ENCODE peak calls at places on chromosome 10, in five cellular contexts. R is A549, M is HepG2, Q is K562, D is GM12878. I is an unnamed sample.

GRCh38 chr10:62171791-62172190 is 96.9 kb downstream of the RTKN2 start:
- DNase-seq in R (no peak), Q (no peak), M (no peak), D (no peak), I (no peak)

GRCh38 chr10:131946321-131946751 is 35.4 kb downstream of the BNIP3 start:
- DNase-seq in R (peak), Q (no peak), D (no peak), M (no peak), I (no peak)

GRCh38 chr10:8049151-8049873 is 5.2 kb upstream of the GATA3 start:
- DNase-seq in M (no peak), D (no peak), Q (no peak), R (peak), I (peak)

GRCh38 chr10:71493741-71494140 is 97.0 kb downstream of the CDH23 start:
- DNase-seq in D (no peak), Q (no peak), M (no peak), R (no peak), I (no peak)

GRCh38 chr10:81874878-81875679 is at the start of gene NRG3:
- DNase-seq in D (no peak), M (no peak), Q (no peak), R (no peak), I (peak)

GRCh38 chr10:28838908-28839307 is 161.6 kb downstream of the BAMBI start:
- DNase-seq in R (no peak), D (no peak), Q (no peak), M (peak), I (no peak)

GRCh38 chr10:99621454-99622246 is 1.4 kb upstream of the SLC25A28 start:
- DNase-seq in R (no peak), M (no peak), Q (no peak), D (no peak), I (no peak)

GRCh38 chr10:75739454-75740143 is 308.2 kb downstream of the LRMDA start:
- DNase-seq in M (no peak), D (no peak), Q (no peak), R (no peak), I (no peak)

GRCh38 chr10:126497672-126498071 is 109.4 kb upstream of the ADAM12 start:
- DNase-seq in M (no peak), R (no peak), Q (no peak), D (no peak), I (no peak)

GRCh38 chr10:126618466-126618865 is 52.0 kb downstream of the C10orf90 start:
- DNase-seq in Q (no peak), M (no peak), R (no peak), D (no peak), I (no peak)

GRCh38 chr10:44413416-44413815 is 28.5 kb upstream of the CXCL12 start:
- DNase-seq in Q (no peak), M (no peak), R (no peak), D (no peak), I (no peak)

GRCh38 chr10:35979116-35979515 is 337.0 kb upstream of the FZD8 start:
- DNase-seq in R (no peak), D (no peak), Q (no peak), M (no peak), I (no peak)

GRCh38 chr10:76916536-76916935 is 721.1 kb downstream of the KCNMA1 start:
- DNase-seq in Q (no peak), D (no peak), M (no peak), R (no peak), I (no peak)

DNA sequence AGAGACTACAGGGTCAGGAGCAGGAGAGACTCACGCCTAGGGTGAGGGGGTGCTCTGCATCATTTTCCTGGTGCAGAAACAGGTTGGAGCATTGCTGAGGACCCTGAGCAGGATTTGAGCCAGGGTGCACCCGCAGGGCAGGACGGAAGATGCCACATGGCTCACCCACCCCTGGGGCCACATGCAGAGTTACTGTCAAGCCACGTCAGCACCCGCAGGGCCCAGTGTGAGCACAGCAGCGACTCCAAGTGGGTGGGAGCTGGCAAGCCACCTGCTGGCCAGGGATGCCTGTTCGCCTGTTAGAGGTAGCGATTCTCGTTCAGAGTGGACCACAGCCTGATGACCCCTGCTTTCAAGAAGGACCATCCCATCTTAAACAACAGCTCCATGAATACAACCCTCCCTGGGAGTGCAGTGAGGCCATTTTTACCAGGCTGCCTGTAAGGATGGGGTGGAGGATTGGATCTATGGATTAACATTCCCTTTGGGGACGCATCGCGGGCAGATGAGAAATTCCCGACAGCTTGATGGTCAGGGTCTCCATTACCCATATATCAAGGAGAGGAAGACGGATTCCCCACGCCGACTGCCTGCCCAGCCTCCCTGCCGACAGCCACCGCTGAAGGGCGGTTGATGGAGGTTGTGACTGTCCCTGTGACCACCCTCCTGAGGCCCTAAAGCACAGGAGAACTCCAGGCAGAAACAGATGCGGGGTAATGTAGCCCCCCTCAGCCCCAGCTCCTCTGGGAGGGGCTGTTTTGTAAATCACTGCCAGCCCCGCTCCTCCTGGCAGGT is 101.1 kb upstream of the RET start:
- DNase-seq in M (peak), R (peak), D (no peak), Q (no peak), I (peak)
- H3K27ac ChIP-seq in M (no peak), R (no peak), D (no peak), Q (no peak), I (no peak)

GRCh38 chr10:120184547-120185337 is 272.3 kb upstream of the PLPP4 start:
- DNase-seq in D (no peak), R (no peak), Q (no peak), M (no peak), I (peak)
- TF ChIP-seq JUNB in D (no peak), R (no peak), Q (no peak), M (no peak), I (no peak)

GRCh38 chr10:74035324-74035723 is 37.4 kb downstream of the VCL start:
- DNase-seq in D (no peak), R (no peak), Q (no peak), M (no peak), I (no peak)
- H3K27ac ChIP-seq in D (no peak), R (no peak), Q (no peak), M (no peak), I (no peak)

DNA sequence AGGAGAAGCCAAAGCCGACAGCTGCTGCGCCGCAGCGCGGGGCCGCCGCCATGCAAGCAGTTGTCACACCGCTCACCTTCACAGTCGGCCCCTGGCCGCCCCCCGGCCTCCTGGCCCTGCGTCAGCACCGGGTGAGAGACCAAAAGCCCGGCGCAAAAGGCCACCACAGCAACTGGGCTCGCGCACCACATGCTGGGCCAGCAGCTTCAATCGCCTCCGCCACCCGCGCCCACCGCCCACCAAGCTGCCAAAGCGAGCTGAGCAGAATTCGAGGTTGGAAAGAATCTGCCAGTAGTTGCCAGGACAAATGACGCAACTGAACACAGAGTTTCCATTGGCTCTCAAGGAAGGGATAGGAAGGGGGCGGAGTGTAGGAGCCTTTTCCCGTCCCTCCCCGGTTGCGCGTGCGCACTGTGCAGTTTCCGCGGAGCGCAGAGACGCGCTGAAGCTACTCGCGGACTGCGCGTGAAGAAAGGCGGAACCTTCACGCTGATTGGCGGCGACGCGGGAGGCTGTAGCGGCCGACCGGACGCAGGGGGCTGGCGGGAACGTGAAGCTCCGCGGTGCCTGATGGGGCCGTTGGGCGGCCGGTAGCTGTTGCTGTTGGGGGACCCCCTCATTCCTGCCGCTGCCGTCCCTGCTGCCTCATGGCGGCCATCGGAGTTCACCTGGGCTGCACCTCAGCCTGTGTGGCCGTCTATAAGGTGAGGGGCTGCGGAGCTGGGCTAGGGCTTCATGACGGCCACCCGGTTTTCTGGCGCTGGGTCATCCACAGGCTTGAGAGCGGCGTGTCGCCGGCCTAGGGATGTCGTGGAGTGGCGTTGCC is at the start of the genes CDNF, HSPA14 and MSANTD7:
- DNase-seq in M (peak), R (peak), Q (peak), D (peak), I (peak)
- TF ChIP-seq JUNB in M (no peak), R (no peak), Q (no peak), D (no peak), I (no peak)

GRCh38 chr10:67818323-67818722 is 19.7 kb downstream of the DNAJC12 start:
- DNase-seq in R (peak), D (no peak), Q (no peak), M (peak), I (no peak)
- H3K27ac ChIP-seq in R (peak), D (no peak), Q (no peak), M (peak), I (no peak)

GRCh38 chr10:5466451-5466996 is 32.8 kb downstream of the CALML5 start:
- DNase-seq in R (no peak), Q (peak), M (peak), D (no peak), I (peak)
- TF ChIP-seq JUNB in R (no peak), Q (no peak), M (no peak), D (no peak), I (no peak)

GRCh38 chr10:52453501-52453900 is 139.4 kb downstream of the DKK1 start:
- DNase-seq in R (no peak), M (no peak), D (no peak), Q (no peak), I (no peak)
- H3K27ac ChIP-seq in R (peak), M (no peak), D (no peak), Q (no peak), I (no peak)

GRCh38 chr10:60943372-60944158 is 420 bp downstream of the RHOBTB1 start:
- DNase-seq in Q (peak), R (peak), M (peak), D (no peak), I (peak)
- TF ChIP-seq JUNB in Q (no peak), R (no peak), M (no peak), D (no peak), I (no peak)

DNA sequence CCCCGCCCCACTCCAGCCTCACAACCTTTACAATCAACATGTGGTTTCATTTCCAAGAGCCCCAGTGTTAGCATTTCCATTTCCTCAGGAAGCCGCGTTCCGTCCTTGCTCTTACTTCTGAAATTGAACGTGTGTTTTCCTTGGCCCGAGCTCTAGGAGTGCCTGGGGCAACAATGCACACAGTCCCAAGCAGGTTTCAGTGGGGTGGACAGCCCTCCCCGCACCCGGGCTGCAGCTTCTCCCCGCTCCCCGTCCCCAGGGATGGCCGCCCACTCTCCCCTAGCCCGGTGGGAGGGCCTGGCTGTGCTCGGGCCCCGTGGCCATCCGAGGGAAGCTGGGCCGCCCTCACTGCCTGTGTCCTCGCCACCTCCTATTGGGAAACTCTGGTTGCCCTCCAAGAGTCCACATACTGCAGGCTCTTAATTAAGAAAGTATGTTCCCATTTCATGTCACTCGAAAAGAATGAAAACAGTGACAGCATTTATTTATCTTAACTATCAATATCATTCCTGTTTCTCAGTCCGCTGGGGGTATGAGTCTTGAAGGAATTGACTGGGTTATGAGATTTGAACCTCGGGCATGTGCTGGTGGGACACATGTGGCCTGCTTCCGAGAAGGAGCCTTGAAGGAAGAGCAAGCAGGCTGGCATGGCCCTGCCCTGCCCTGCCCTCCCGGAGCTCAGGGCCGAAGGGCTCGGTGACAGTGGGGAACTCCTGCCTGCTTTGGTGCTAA is 163.8 kb downstream of the GRK5 start:
- DNase-seq in D (no peak), M (no peak), Q (no peak), R (no peak), I (no peak)
- H3K27ac ChIP-seq in D (peak), M (no peak), Q (no peak), R (no peak), I (no peak)

I was measured in GM23338.